ENCODE peak calls at places on chromosomes 2 and 18, in ten cellular contexts. U, F, H, K, M, O, G, W, Q and J are unnamed samples.

GRCh38 chr2:144518744-144519596 is 949 bp downstream of the ZEB2 start:
- DNase-seq in U (no peak), F (no peak), H (no peak), K (no peak), M (no peak), O (no peak), G (no peak), W (no peak), Q (peak), J (peak)

GRCh38 chr2:233846387-233847247 is 7.7 kb downstream of the HJURP start:
- DNase-seq in U (no peak), F (no peak), H (no peak), K (no peak), M (no peak), O (no peak), G (no peak), W (no peak), Q (no peak), J (no peak)

GRCh38 chr2:20509766-20510490 is 63.1 kb downstream of the RHOB start:
- DNase-seq in U (no peak), F (no peak), H (no peak), K (peak), M (peak), O (no peak), G (no peak), W (no peak), Q (no peak), J (peak)

GRCh38 chr2:12340164-12340563 is 376.6 kb upstream of the TRIB2 start:
- DNase-seq in U (no peak), F (no peak), H (no peak), K (no peak), M (peak), O (no peak), G (peak), W (no peak), Q (no peak), J (no peak)

GRCh38 chr2:147223553-147223952 is 621.3 kb upstream of the ACVR2A start:
- DNase-seq in U (no peak), F (no peak), H (no peak), K (no peak), M (no peak), O (no peak), G (no peak), W (no peak), Q (no peak), J (no peak)

GRCh38 chr18:63586431-63586830 is 712 bp upstream of the SERPINB13 start:
- DNase-seq in U (no peak), F (no peak), H (no peak), K (no peak), M (no peak), O (no peak), G (no peak), W (no peak), Q (no peak), J (peak)

GRCh38 chr2:54809814-54810213 is 86.4 kb downstream of the EML6 start:
- DNase-seq in U (no peak), F (no peak), H (no peak), K (no peak), M (peak), O (no peak), G (no peak), W (no peak), Q (peak), J (no peak)

GRCh38 chr2:37843554-37843953 is 81.5 kb upstream of the RMDN2 start:
- DNase-seq in U (no peak), F (no peak), H (no peak), K (no peak), M (peak), O (no peak), G (peak), W (no peak), Q (peak), J (no peak)

GRCh38 chr2:238688197-238689153 is 159.4 kb upstream of the TWIST2 start:
- DNase-seq in U (no peak), F (no peak), H (no peak), K (no peak), M (peak), O (no peak), G (no peak), W (no peak), Q (no peak), J (no peak)

GRCh38 chr18:79987566-79987965 is 797 bp downstream of the TXNL4A start:
- DNase-seq in U (no peak), F (no peak), H (no peak), K (no peak), M (peak), O (no peak), G (no peak), W (no peak), Q (peak), J (no peak)

GRCh38 chr2:216478151-216478550 is 20.5 kb upstream of the RPL37A start:
- DNase-seq in U (no peak), F (no peak), H (no peak), K (no peak), M (peak), O (peak), G (peak), W (no peak), Q (peak), J (peak)

GRCh38 chr18:3281456-3282400 is 19.8 kb downstream of the MYL12B start:
- DNase-seq in U (no peak), F (no peak), H (no peak), K (no peak), M (peak), O (no peak), G (peak), W (peak), Q (peak), J (peak)

GRCh38 chr2:72001937-72002690 is 145.5 kb downstream of the CYP26B1 start:
- DNase-seq in U (no peak), F (no peak), H (no peak), K (no peak), M (no peak), O (no peak), G (no peak), W (no peak), Q (no peak), J (no peak)

GRCh38 chr2:190910341-190911136 is 29.9 kb downstream of the GLS start:
- DNase-seq in U (no peak), F (no peak), H (no peak), K (no peak), M (peak), O (no peak), G (no peak), W (no peak), Q (peak), J (no peak)

GRCh38 chr18:72840109-72840508 is 27.7 kb downstream of the NETO1 start:
- DNase-seq in U (no peak), F (no peak), H (no peak), K (no peak), M (no peak), O (no peak), G (no peak), W (no peak), Q (no peak), J (no peak)

GRCh38 chr2:237350597-237350996 is 63.4 kb downstream of the COL6A3 start:
- DNase-seq in U (no peak), F (no peak), H (no peak), K (no peak), M (no peak), O (no peak), G (no peak), W (no peak), Q (no peak), J (no peak)

GRCh38 chr2:101037161-101037755 is 35.2 kb downstream of the RPL31 start:
- DNase-seq in U (no peak), F (no peak), H (no peak), K (no peak), M (no peak), O (no peak), G (no peak), W (no peak), Q (no peak), J (no peak)

GRCh38 chr2:234705108-234705507 is 208.2 kb upstream of the ARL4C start:
- DNase-seq in U (no peak), F (no peak), H (no peak), K (no peak), M (peak), O (no peak), G (no peak), W (no peak), Q (peak), J (no peak)

GRCh38 chr18:1573732-1574131 is 669.1 kb downstream of the ADCYAP1 start:
- DNase-seq in U (no peak), F (no peak), H (no peak), K (no peak), M (no peak), O (no peak), G (no peak), W (no peak), Q (no peak), J (no peak)